ENCODE peak calls at places on chromosomes 11 and 22, in nine cellular contexts. O is AG09319; J is epithelial cell of esophagus; N is NCI-H1092 treated with DMSO at 0.1 percent for 48 hours; H is NCI-H510A treated with DMSO at 0.1 percent for 48 hours; Y is Caco-2; Q is stimulated activated CD4-positive, alpha-beta T cell treated with anti-CD3 and anti-CD28 coated beads, Interleukin-4, amount 100 ng/mL, for 24 hours; L is NCI-H446 treated with DMSO at 0.1 percent for 48 hours; F is stimulated activated naive CD4-positive, alpha-beta T cell. A is an unnamed sample.

GRCh38 chr22:42366815-42367581 is 65.2 kb downstream of the NFAM1 start:
- DNase-seq in Q (no peak), F (no peak), O (no peak), N (no peak), L (peak), J (no peak), Y (no peak), H (no peak), A (no peak)

GRCh38 chr22:33909075-33909458 is 11.2 kb downstream of the LARGE1 start:
- DNase-seq in O (no peak), F (no peak), J (no peak), Y (no peak), N (no peak), Q (no peak), L (no peak), H (no peak), A (no peak)

GRCh38 chr11:69775163-69775755 is at the start of gene FGF4:
- DNase-seq in H (no peak), L (no peak), O (no peak), Q (no peak), Y (no peak), N (no peak), F (no peak), J (no peak), A (no peak)

GRCh38 chr11:78140392-78141077 is 1.1 kb upstream of the ALG8 start:
- DNase-seq in H (no peak), O (no peak), Q (peak), L (no peak), J (no peak), Y (no peak), N (no peak), F (no peak), A (no peak)

GRCh38 chr11:69122642-69123431 is 32.9 kb upstream of the SMIM38 start:
- DNase-seq in J (peak), F (peak), O (peak), H (peak), N (no peak), L (no peak), Y (peak), Q (peak), A (no peak)

GRCh38 chr22:49077036-49077393 is 750.7 kb downstream of the BRD1 start:
- DNase-seq in F (no peak), Q (no peak), H (no peak), J (no peak), L (no peak), Y (no peak), N (no peak), O (no peak), A (no peak)

GRCh38 chr22:45976351-45977002 is 485 bp downstream of the WNT7B start:
- DNase-seq in Y (no peak), J (peak), F (no peak), Q (no peak), N (no peak), H (no peak), O (no peak), L (no peak), A (no peak)

GRCh38 chr11:11265994-11266606 is 87.0 kb downstream of the CSNK2A3 start:
- DNase-seq in H (peak), O (no peak), L (no peak), F (no peak), Y (peak), J (peak), Q (peak), N (peak), A (no peak)

GRCh38 chr22:42321908-42322561 is 51.6 kb upstream of the TCF20 start:
- DNase-seq in J (peak), Q (no peak), N (peak), L (peak), Y (no peak), O (no peak), F (no peak), H (no peak), A (peak)

GRCh38 chr11:27234043-27234668 is 128.9 kb downstream of the CCDC34 start:
- DNase-seq in F (no peak), O (peak), L (peak), Q (no peak), Y (peak), H (peak), J (peak), N (peak), A (peak)

GRCh38 chr11:105177658-105178057 is 38.1 kb upstream of the CARD18 start:
- DNase-seq in F (no peak), J (peak), Q (no peak), H (no peak), L (peak), O (peak), Y (no peak), N (no peak), A (no peak)

GRCh38 chr11:688681-689080 is 6.3 kb downstream of the DEAF1 start:
- DNase-seq in F (no peak), Y (no peak), L (no peak), O (no peak), J (no peak), N (no peak), H (no peak), Q (no peak), A (no peak)

GRCh38 chr11:122523841-122524531 is 131.5 kb upstream of the UBASH3B start:
- DNase-seq in F (no peak), H (no peak), O (peak), N (no peak), L (no peak), Y (no peak), J (peak), Q (no peak), A (no peak)

GRCh38 chr11:104127828-104128227 is 36.1 kb downstream of the PDGFD start:
- DNase-seq in F (no peak), N (no peak), O (no peak), J (peak), H (no peak), L (no peak), Q (no peak), Y (no peak), A (no peak)

GRCh38 chr22:32828561-32828960 is 27.1 kb downstream of the TIMP3 start:
- DNase-seq in L (no peak), J (no peak), N (no peak), H (no peak), Q (no peak), O (no peak), Y (no peak), F (no peak), A (no peak)

GRCh38 chr22:36384766-36385400 is 2.9 kb downstream of the MYH9 start:
- DNase-seq in N (no peak), J (no peak), L (no peak), F (peak), Q (no peak), H (no peak), Y (no peak), O (no peak), A (no peak)

GRCh38 chr11:75986966-75987365 is 172.0 kb downstream of the UVRAG start:
- DNase-seq in Q (no peak), J (no peak), H (no peak), L (no peak), O (no peak), Y (no peak), N (no peak), F (no peak), A (no peak)

GRCh38 chr11:12232160-12232559 is 121.8 kb downstream of the MICAL2 start:
- DNase-seq in Q (no peak), L (no peak), Y (no peak), H (no peak), N (no peak), O (no peak), F (no peak), J (no peak), A (no peak)

GRCh38 chr22:41021039-41021654 is 70.0 kb downstream of the RBX1 start:
- DNase-seq in F (no peak), O (no peak), N (no peak), Q (no peak), H (peak), J (no peak), L (no peak), Y (peak), A (no peak)

GRCh38 chr11:122646549-122647340 is 8.8 kb upstream of the UBASH3B start:
- DNase-seq in L (no peak), H (no peak), F (no peak), Q (no peak), J (peak), O (no peak), N (peak), Y (no peak), A (no peak)

GRCh38 chr11:46352063-46352841 is 5.0 kb downstream of the DGKZ start:
- DNase-seq in O (no peak), Q (peak), L (no peak), H (no peak), F (peak), Y (peak), J (peak), N (no peak), A (no peak)

GRCh38 chr22:19700790-19701419 is 13.4 kb upstream of the SEPTIN5 start:
- DNase-seq in H (no peak), O (no peak), Y (no peak), Q (no peak), L (no peak), F (no peak), N (no peak), J (no peak), A (no peak)

GRCh38 chr11:13271060-13271693 is 6.4 kb upstream of the BMAL1 start:
- DNase-seq in N (no peak), Q (no peak), O (no peak), J (no peak), L (no peak), F (no peak), H (no peak), Y (no peak), A (no peak)

GRCh38 chr11:72736452-72737069 is 15.6 kb downstream of the ARAP1 start:
- DNase-seq in F (peak), J (peak), H (no peak), O (no peak), Y (no peak), N (no peak), L (no peak), Q (peak), A (no peak)

GRCh38 chr11:32830413-32830738 is 649 bp downstream of the PRRG4 start:
- DNase-seq in H (peak), Y (peak), N (no peak), L (no peak), J (peak), O (no peak), Q (no peak), F (no peak), A (no peak)

GRCh38 chr11:129278586-129279319 is 86.6 kb upstream of the ARHGAP32 start:
- DNase-seq in H (no peak), Y (peak), F (peak), N (peak), O (no peak), Q (no peak), L (no peak), J (peak), A (no peak)

GRCh38 chr22:43001271-43002197 is 13.4 kb downstream of the PACSIN2 start:
- DNase-seq in H (no peak), J (no peak), N (no peak), Y (no peak), F (no peak), L (no peak), Q (no peak), O (no peak), A (no peak)

GRCh38 chr22:39142088-39142667 is 10.3 kb downstream of the CBX7 start:
- DNase-seq in F (no peak), N (no peak), Q (no peak), J (no peak), H (no peak), L (no peak), Y (no peak), O (no peak), A (no peak)

GRCh38 chr11:45145421-45146071 is 893 bp upstream of the PRDM11 start:
- DNase-seq in Y (no peak), L (no peak), H (no peak), O (no peak), N (no peak), F (no peak), Q (no peak), J (no peak), A (no peak)

GRCh38 chr11:46296520-46297448 is 19.3 kb downstream of the CREB3L1 start:
- DNase-seq in Y (peak), H (no peak), J (no peak), F (no peak), L (peak), O (peak), Q (no peak), N (peak), A (peak)

GRCh38 chr11:17531071-17531817 is 13.0 kb downstream of the USH1C start:
- DNase-seq in H (peak), O (no peak), L (no peak), N (peak), F (no peak), J (no peak), Q (no peak), Y (no peak), A (no peak)

GRCh38 chr22:19606332-19607197 is 82.4 kb upstream of the CLDN5 start:
- DNase-seq in J (no peak), N (no peak), F (no peak), Q (no peak), O (no peak), H (no peak), L (no peak), Y (no peak), A (no peak)

GRCh38 chr11:128346808-128347207 is 240.6 kb downstream of the ETS1 start:
- DNase-seq in N (peak), H (no peak), Y (no peak), Q (peak), O (no peak), J (peak), F (no peak), L (no peak), A (no peak)